ENCODE peak calls at places on chromosomes 6 and 20, in six cellular contexts. One of them, this sample, is unnamed.

GRCh38 chr20:12956303-12956702 is 52.5 kb upstream of the SPTLC3 start:
- DNase-seq in endodermal cell: no peak
- DNase-seq in naive thymus-derived CD4-positive, alpha-beta T cell: no peak
- DNase-seq in IMR-90: no peak
- DNase-seq in fibroblast of lung: no peak
- DNase-seq in lung: no peak
- DNase-seq in this sample: no peak

GRCh38 chr6:72382602-72383529 is 239.0 kb upstream of the KCNQ5 start:
- DNase-seq in endodermal cell: no peak
- DNase-seq in fibroblast of lung: no peak
- DNase-seq in naive thymus-derived CD4-positive, alpha-beta T cell: no peak
- DNase-seq in IMR-90: no peak
- DNase-seq in lung: no peak
- DNase-seq in this sample: no peak

GRCh38 chr6:90787411-90787810 is 200.5 kb upstream of the MAP3K7 start:
- DNase-seq in naive thymus-derived CD4-positive, alpha-beta T cell: no peak
- DNase-seq in lung: no peak
- DNase-seq in IMR-90: no peak
- DNase-seq in fibroblast of lung: no peak
- DNase-seq in endodermal cell: no peak
- DNase-seq in this sample: no peak

GRCh38 chr6:72322778-72323177 is 299.1 kb upstream of the KCNQ5 start:
- DNase-seq in IMR-90: no peak
- DNase-seq in fibroblast of lung: peak; percentile 20
- DNase-seq in endodermal cell: no peak
- DNase-seq in naive thymus-derived CD4-positive, alpha-beta T cell: no peak
- DNase-seq in lung: no peak
- DNase-seq in this sample: no peak

GRCh38 chr20:63027425-63028389 is 20.9 kb upstream of the BHLHE23 start:
- DNase-seq in endodermal cell: no peak
- DNase-seq in lung: no peak
- DNase-seq in IMR-90: no peak
- DNase-seq in naive thymus-derived CD4-positive, alpha-beta T cell: peak; percentile 41
- DNase-seq in fibroblast of lung: no peak
- DNase-seq in this sample: no peak

GRCh38 chr20:59585714-59586404 is 18.5 kb upstream of the PHACTR3 start:
- DNase-seq in IMR-90: no peak
- DNase-seq in fibroblast of lung: no peak
- DNase-seq in naive thymus-derived CD4-positive, alpha-beta T cell: no peak
- DNase-seq in lung: no peak
- DNase-seq in endodermal cell: no peak
- DNase-seq in this sample: no peak

GRCh38 chr6:50714487-50715379 is 1.4 kb downstream of the TFAP2D start:
- DNase-seq in lung: no peak
- DNase-seq in IMR-90: no peak
- DNase-seq in fibroblast of lung: no peak
- DNase-seq in endodermal cell: peak; percentile 83
- DNase-seq in naive thymus-derived CD4-positive, alpha-beta T cell: no peak
- DNase-seq in this sample: no peak

GRCh38 chr6:112781236-112781635 is 434.1 kb downstream of the RFPL4B start:
- DNase-seq in naive thymus-derived CD4-positive, alpha-beta T cell: no peak
- DNase-seq in endodermal cell: no peak
- DNase-seq in fibroblast of lung: peak; percentile 37
- DNase-seq in lung: no peak
- DNase-seq in IMR-90: peak; percentile 10
- DNase-seq in this sample: no peak

GRCh38 chr6:29676981-29677601 is 3.9 kb downstream of the ZFP57 start:
- DNase-seq in lung: no peak
- DNase-seq in endodermal cell: no peak
- DNase-seq in IMR-90: no peak
- DNase-seq in naive thymus-derived CD4-positive, alpha-beta T cell: no peak
- DNase-seq in fibroblast of lung: no peak
- DNase-seq in this sample: no peak

GRCh38 chr20:6228302-6228843 is 105.5 kb upstream of the FERMT1 start:
- DNase-seq in fibroblast of lung: no peak
- DNase-seq in naive thymus-derived CD4-positive, alpha-beta T cell: no peak
- DNase-seq in endodermal cell: no peak
- DNase-seq in IMR-90: no peak
- DNase-seq in lung: no peak
- DNase-seq in this sample: no peak

GRCh38 chr6:158457616-158458278 is 102.1 kb upstream of the TMEM181 start:
- DNase-seq in lung: no peak
- DNase-seq in IMR-90: peak; percentile 64
- DNase-seq in naive thymus-derived CD4-positive, alpha-beta T cell: no peak
- DNase-seq in endodermal cell: no peak
- DNase-seq in fibroblast of lung: peak; percentile 20
- DNase-seq in this sample: no peak

GRCh38 chr20:53942121-53942816 is 128.1 kb downstream of the BCAS1 start:
- DNase-seq in fibroblast of lung: no peak
- DNase-seq in lung: no peak
- DNase-seq in endodermal cell: peak; percentile 88
- DNase-seq in IMR-90: no peak
- DNase-seq in naive thymus-derived CD4-positive, alpha-beta T cell: no peak
- DNase-seq in this sample: no peak

GRCh38 chr6:116030745-116031144 is 29.9 kb downstream of the FRK start:
- DNase-seq in IMR-90: no peak
- DNase-seq in fibroblast of lung: peak; percentile 24
- DNase-seq in lung: no peak
- DNase-seq in endodermal cell: no peak
- DNase-seq in naive thymus-derived CD4-positive, alpha-beta T cell: no peak
- DNase-seq in this sample: no peak

GRCh38 chr20:37095108-37095608 is 639 bp downstream of the RBL1 start:
- DNase-seq in fibroblast of lung: peak; percentile 6
- DNase-seq in lung: no peak
- DNase-seq in endodermal cell: no peak
- DNase-seq in naive thymus-derived CD4-positive, alpha-beta T cell: peak; percentile 58
- DNase-seq in IMR-90: no peak
- DNase-seq in this sample: no peak

GRCh38 chr6:150996968-150997367 is 131.5 kb downstream of the MTHFD1L start:
- DNase-seq in IMR-90: no peak
- DNase-seq in fibroblast of lung: no peak
- DNase-seq in endodermal cell: no peak
- DNase-seq in naive thymus-derived CD4-positive, alpha-beta T cell: no peak
- DNase-seq in lung: no peak
- DNase-seq in this sample: no peak

GRCh38 chr6:21594427-21595264 is 1.1 kb downstream of the SOX4 start:
- DNase-seq in lung: peak; percentile 61
- DNase-seq in IMR-90: peak; percentile 63
- DNase-seq in endodermal cell: peak; percentile 60
- DNase-seq in fibroblast of lung: peak; percentile 69
- DNase-seq in naive thymus-derived CD4-positive, alpha-beta T cell: peak; percentile 43
- DNase-seq in this sample: peak; percentile 89

GRCh38 chr20:57964011-57964862 is 254.4 kb upstream of the PMEPA1 start:
- DNase-seq in IMR-90: no peak
- DNase-seq in naive thymus-derived CD4-positive, alpha-beta T cell: no peak
- DNase-seq in fibroblast of lung: no peak
- DNase-seq in lung: no peak
- DNase-seq in endodermal cell: no peak
- DNase-seq in this sample: peak; percentile 76

GRCh38 chr20:58480455-58481356 is 34.5 kb downstream of the APCDD1L start:
- DNase-seq in naive thymus-derived CD4-positive, alpha-beta T cell: no peak
- DNase-seq in IMR-90: no peak
- DNase-seq in fibroblast of lung: no peak
- DNase-seq in endodermal cell: peak; percentile 10
- DNase-seq in lung: no peak
- DNase-seq in this sample: no peak

GRCh38 chr6:14448246-14448645 is 330.7 kb downstream of the CD83 start:
- DNase-seq in IMR-90: no peak
- DNase-seq in lung: no peak
- DNase-seq in endodermal cell: no peak
- DNase-seq in naive thymus-derived CD4-positive, alpha-beta T cell: no peak
- DNase-seq in fibroblast of lung: no peak
- DNase-seq in this sample: no peak

GRCh38 chr6:70524721-70525286 is 41.9 kb upstream of the SDHAF4 start:
- DNase-seq in IMR-90: peak; percentile 0
- DNase-seq in lung: no peak
- DNase-seq in naive thymus-derived CD4-positive, alpha-beta T cell: no peak
- DNase-seq in endodermal cell: no peak
- DNase-seq in fibroblast of lung: no peak
- DNase-seq in this sample: no peak

GRCh38 chr20:51631011-51631950 is 88.8 kb upstream of the NFATC2 start:
- DNase-seq in IMR-90: peak; percentile 99
- DNase-seq in naive thymus-derived CD4-positive, alpha-beta T cell: no peak
- DNase-seq in lung: peak; percentile 39
- DNase-seq in fibroblast of lung: peak; percentile 99
- DNase-seq in endodermal cell: peak; percentile 20
- DNase-seq in this sample: peak; percentile 58

GRCh38 chr6:20540683-20541082 is 6.4 kb downstream of the CDKAL1 start:
- DNase-seq in naive thymus-derived CD4-positive, alpha-beta T cell: no peak
- DNase-seq in endodermal cell: no peak
- DNase-seq in lung: no peak
- DNase-seq in fibroblast of lung: peak; percentile 51
- DNase-seq in IMR-90: peak; percentile 17
- DNase-seq in this sample: no peak

GRCh38 chr6:89585156-89585555 is 53.4 kb downstream of the LYRM2 start:
- DNase-seq in IMR-90: no peak
- DNase-seq in fibroblast of lung: no peak
- DNase-seq in naive thymus-derived CD4-positive, alpha-beta T cell: no peak
- DNase-seq in endodermal cell: no peak
- DNase-seq in lung: no peak
- DNase-seq in this sample: no peak

GRCh38 chr6:147287869-147288271 is 83.7 kb downstream of the STXBP5 start:
- DNase-seq in IMR-90: peak; percentile 69
- DNase-seq in naive thymus-derived CD4-positive, alpha-beta T cell: no peak
- DNase-seq in lung: no peak
- DNase-seq in fibroblast of lung: peak; percentile 30
- DNase-seq in endodermal cell: no peak
- DNase-seq in this sample: no peak

GRCh38 chr6:3913958-3914337 is 64.8 kb downstream of the FAM50B start:
- DNase-seq in IMR-90: peak; percentile 30
- DNase-seq in naive thymus-derived CD4-positive, alpha-beta T cell: no peak
- DNase-seq in endodermal cell: peak; percentile 10
- DNase-seq in lung: no peak
- DNase-seq in fibroblast of lung: peak; percentile 57
- DNase-seq in this sample: no peak

GRCh38 chr6:139744038-139744437 is 369.6 kb upstream of the CITED2 start:
- DNase-seq in fibroblast of lung: no peak
- DNase-seq in naive thymus-derived CD4-positive, alpha-beta T cell: no peak
- DNase-seq in lung: no peak
- DNase-seq in endodermal cell: no peak
- DNase-seq in IMR-90: no peak
- DNase-seq in this sample: no peak

GRCh38 chr6:1383729-1384548 is 5.4 kb upstream of the FOXF2 start:
- DNase-seq in endodermal cell: peak; percentile 85
- DNase-seq in IMR-90: no peak
- DNase-seq in fibroblast of lung: peak; percentile 72
- DNase-seq in lung: no peak
- DNase-seq in naive thymus-derived CD4-positive, alpha-beta T cell: no peak
- DNase-seq in this sample: no peak

GRCh38 chr6:44039839-44040350 is 87.4 kb downstream of the MRPL14 start:
- DNase-seq in IMR-90: no peak
- DNase-seq in lung: no peak
- DNase-seq in naive thymus-derived CD4-positive, alpha-beta T cell: no peak
- DNase-seq in fibroblast of lung: no peak
- DNase-seq in endodermal cell: peak; percentile 51
- DNase-seq in this sample: no peak

GRCh38 chr6:139291813-139292619 is at the start of gene TXLNB:
- DNase-seq in fibroblast of lung: peak; percentile 98
- DNase-seq in naive thymus-derived CD4-positive, alpha-beta T cell: peak; percentile 75
- DNase-seq in IMR-90: peak; percentile 87
- DNase-seq in endodermal cell: peak; percentile 63
- DNase-seq in lung: peak; percentile 42
- DNase-seq in this sample: peak; percentile 68

DNA sequence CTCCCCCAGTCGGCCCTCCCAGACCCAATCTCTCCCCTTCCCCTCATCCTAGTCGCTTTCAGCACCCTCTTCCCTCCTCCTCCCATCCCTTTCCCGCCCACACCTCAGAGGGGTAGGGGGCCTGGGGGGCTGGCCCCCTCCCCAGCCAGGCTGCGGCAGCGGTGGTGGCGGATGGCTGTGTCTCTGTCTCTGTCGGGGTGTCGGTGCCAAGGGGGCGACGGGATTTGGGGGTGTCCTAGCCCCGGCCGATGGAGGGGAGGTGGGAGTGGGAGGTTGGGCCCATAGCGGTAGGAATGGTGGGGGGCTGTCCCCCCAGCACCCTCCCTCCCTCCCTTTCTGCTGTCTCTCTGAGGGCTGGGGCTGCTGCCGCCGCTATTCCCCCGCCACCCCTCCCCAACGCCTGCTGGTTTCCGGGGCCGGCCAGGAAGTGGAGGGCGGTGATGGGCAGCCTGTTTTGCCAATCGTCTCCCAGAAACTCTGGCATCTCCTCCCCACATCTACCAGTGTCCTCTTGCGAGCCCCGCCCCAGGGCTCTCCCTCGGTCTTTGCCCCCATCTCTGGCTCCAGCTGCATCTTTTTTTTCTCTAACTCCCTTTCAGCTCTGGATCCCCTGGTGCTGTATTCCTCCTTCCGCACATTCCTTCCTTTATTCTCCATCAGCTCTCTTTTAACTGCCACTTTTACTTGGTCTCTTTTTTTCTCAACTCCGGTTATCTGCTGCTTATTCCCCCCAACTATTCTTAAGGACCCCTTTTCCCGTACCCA is at the start of gene AGPAT1:
- DNase-seq in lung: peak; percentile 96
- DNase-seq in fibroblast of lung: peak; percentile 98
- DNase-seq in IMR-90: peak; percentile 96
- DNase-seq in naive thymus-derived CD4-positive, alpha-beta T cell: peak; percentile 95
- DNase-seq in endodermal cell: peak; percentile 99
- DNase-seq in this sample: peak; percentile 98
- H3K4me1 ChIP-seq in lung: peaks cover 11% of the 10 kb centered on the region
- H3K4me1 ChIP-seq in fibroblast of lung: peaks cover 18% of the 10 kb centered on the region
- H3K4me1 ChIP-seq in IMR-90: peaks cover 5% of the 10 kb centered on the region
- H3K4me1 ChIP-seq in naive thymus-derived CD4-positive, alpha-beta T cell: peaks cover 56% of the 10 kb centered on the region
- H3K4me1 ChIP-seq in endodermal cell: no peaks in the 10 kb centered on the region
- H3K4me1 ChIP-seq in this sample: peaks cover 4% of the 10 kb centered on the region

GRCh38 chr20:1317545-1318255 is 11.2 kb downstream of the SDCBP2 start:
- DNase-seq in IMR-90: no peak
- DNase-seq in naive thymus-derived CD4-positive, alpha-beta T cell: no peak
- DNase-seq in lung: no peak
- DNase-seq in endodermal cell: no peak
- DNase-seq in fibroblast of lung: peak; percentile 14
- DNase-seq in this sample: no peak
- H3K4me3 ChIP-seq in IMR-90: no peak overlapping the region
- H3K4me3 ChIP-seq in naive thymus-derived CD4-positive, alpha-beta T cell: no peak overlapping the region
- H3K4me3 ChIP-seq in lung: no peak overlapping the region
- H3K4me3 ChIP-seq in endodermal cell: no peak overlapping the region
- H3K4me3 ChIP-seq in fibroblast of lung: no peak overlapping the region
- H3K4me3 ChIP-seq in this sample: no peak overlapping the region

DNA sequence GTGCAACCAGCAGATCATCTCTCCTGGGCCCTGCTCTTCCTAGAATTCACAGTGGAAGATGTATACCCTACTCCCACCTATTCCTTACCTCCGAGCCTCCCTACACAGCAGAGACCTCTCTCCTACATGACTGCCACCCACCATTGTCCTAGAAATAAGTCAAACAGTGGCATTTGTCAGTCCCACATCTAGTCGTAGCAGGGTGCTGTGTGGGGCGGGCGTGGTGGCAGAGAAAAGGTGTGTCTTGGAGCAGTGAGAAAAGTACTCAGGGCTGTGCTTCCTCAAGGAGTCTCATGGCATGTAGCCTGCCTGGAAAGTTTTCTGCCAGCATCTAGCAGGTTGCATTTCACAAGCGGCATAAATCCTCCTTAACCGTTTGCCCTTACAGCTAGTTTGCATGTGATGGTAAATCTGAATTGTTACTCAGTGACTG is 59.4 kb upstream of the PTGIS start:
- DNase-seq in fibroblast of lung: no peak
- DNase-seq in IMR-90: no peak
- DNase-seq in naive thymus-derived CD4-positive, alpha-beta T cell: no peak
- DNase-seq in endodermal cell: peak; percentile 40
- DNase-seq in lung: peak; percentile 52
- DNase-seq in this sample: no peak
- H3K4me1 ChIP-seq in fibroblast of lung: no peaks in the 10 kb centered on the region
- H3K4me1 ChIP-seq in IMR-90: no peaks in the 10 kb centered on the region
- H3K4me1 ChIP-seq in naive thymus-derived CD4-positive, alpha-beta T cell: no peaks in the 10 kb centered on the region
- H3K4me1 ChIP-seq in endodermal cell: no peaks in the 10 kb centered on the region
- H3K4me1 ChIP-seq in lung: no peaks in the 10 kb centered on the region
- H3K4me1 ChIP-seq in this sample: no peaks in the 10 kb centered on the region

GRCh38 chr6:122323361-122323760 is 76.1 kb upstream of the HSF2 start:
- DNase-seq in fibroblast of lung: peak; percentile 0
- DNase-seq in lung: no peak
- DNase-seq in naive thymus-derived CD4-positive, alpha-beta T cell: no peak
- DNase-seq in IMR-90: no peak
- DNase-seq in endodermal cell: no peak
- DNase-seq in this sample: no peak
- H3K4me3 ChIP-seq in fibroblast of lung: peak overlapping the region; percentile 65
- H3K4me3 ChIP-seq in lung: no peak overlapping the region
- H3K4me3 ChIP-seq in naive thymus-derived CD4-positive, alpha-beta T cell: peak overlapping the region; percentile 63
- H3K4me3 ChIP-seq in IMR-90: peak overlapping the region; percentile 76
- H3K4me3 ChIP-seq in endodermal cell: no peak overlapping the region
- H3K4me3 ChIP-seq in this sample: peak overlapping the region; percentile 51

This sample was measured in right cardiac atrium.